ENCODE peak calls at places on chromosome 9, in six cellular contexts. K, W, A, Z, Y and P are unnamed samples.

GRCh38 chr9:114273461-114273881 is 49.4 kb upstream of the ORM1 start:
- DNase-seq in A (no peak), K (no peak), Z (no peak), Y (no peak), W (no peak), P (no peak)

GRCh38 chr9:121561385-121562222 is 62.0 kb upstream of the GGTA1 start:
- DNase-seq in Y (no peak), A (no peak), K (no peak), Z (no peak), W (no peak), P (no peak)

GRCh38 chr9:137300607-137301085 is 1.4 kb downstream of the NRARP start:
- DNase-seq in K (no peak), A (no peak), Y (no peak), Z (no peak), W (no peak), P (no peak)

GRCh38 chr9:129241725-129242124 is 63.7 kb upstream of the IER5L start:
- DNase-seq in W (no peak), Y (no peak), Z (no peak), K (no peak), A (no peak), P (no peak)

GRCh38 chr9:76835571-76836283 is 70.2 kb downstream of the PRUNE2 start:
- DNase-seq in Y (no peak), Z (no peak), A (no peak), W (no peak), K (no peak), P (peak; percentile 84)

GRCh38 chr9:131418143-131419028 is 24.5 kb downstream of the PRRC2B start:
- DNase-seq in Z (no peak), Y (no peak), A (no peak), W (no peak), K (no peak), P (no peak)

GRCh38 chr9:121545148-121545874 is 45.7 kb upstream of the GGTA1 start:
- DNase-seq in A (no peak), W (no peak), Y (no peak), K (no peak), Z (no peak), P (no peak)

GRCh38 chr9:36765468-36766341 is 193.0 kb downstream of the MELK start:
- DNase-seq in Z (peak; percentile 93), Y (peak; percentile 96), A (no peak), K (peak; percentile 82), W (no peak), P (no peak)

GRCh38 chr9:136899196-136899595 is 12.9 kb downstream of the TRAF2 start:
- DNase-seq in Y (no peak), Z (no peak), W (no peak), K (no peak), A (no peak), P (no peak)

GRCh38 chr9:105295151-105295550 is 50.7 kb downstream of the SLC44A1 start:
- DNase-seq in W (no peak), Y (no peak), Z (no peak), A (no peak), K (no peak), P (no peak)

GRCh38 chr9:131839281-131840084 is 99.6 kb upstream of the RAPGEF1 start:
- DNase-seq in Z (no peak), Y (no peak), K (no peak), W (peak; percentile 32), A (peak; percentile 39), P (no peak)

GRCh38 chr9:109301012-109301411 is 19.8 kb downstream of the EPB41L4B start:
- DNase-seq in W (no peak), Y (no peak), K (no peak), Z (no peak), A (no peak), P (no peak)

GRCh38 chr9:98231770-98232478 is 23.5 kb downstream of the TBC1D2 start:
- DNase-seq in Y (no peak), W (no peak), A (no peak), Z (no peak), K (no peak), P (peak; percentile 69)

GRCh38 chr9:136586391-136586790 is 40.5 kb upstream of the NOTCH1 start:
- DNase-seq in Y (no peak), K (no peak), W (no peak), Z (no peak), A (no peak), P (no peak)

GRCh38 chr9:99244300-99245260 is 22.5 kb downstream of the SEC61B start:
- DNase-seq in Y (no peak), Z (no peak), K (no peak), W (no peak), A (no peak), P (no peak)

GRCh38 chr9:91100878-91101450 is 260.8 kb downstream of the AUH start:
- DNase-seq in Z (no peak), K (no peak), W (no peak), A (no peak), Y (no peak), P (no peak)

GRCh38 chr9:133603165-133603927 is 5.8 kb downstream of the FAM163B start:
- DNase-seq in Z (no peak), W (no peak), K (no peak), Y (no peak), A (no peak), P (no peak)

GRCh38 chr9:128847803-128848202 is 18.2 kb upstream of the SPOUT1 start:
- DNase-seq in Z (no peak), K (no peak), W (no peak), Y (no peak), A (no peak), P (no peak)

GRCh38 chr9:87350915-87351314 is 146.8 kb upstream of the DAPK1 start:
- DNase-seq in Y (no peak), Z (no peak), A (no peak), W (no peak), K (no peak), P (no peak)

GRCh38 chr9:130846487-130847305 is 11.6 kb downstream of the ABL1 start:
- DNase-seq in A (peak; percentile 74), W (no peak), Z (no peak), K (no peak), Y (no peak), P (no peak)

GRCh38 chr9:135341612-135342169 is 137.9 kb upstream of the PPP1R26 start:
- DNase-seq in W (no peak), Z (no peak), Y (no peak), A (no peak), K (no peak), P (no peak)

GRCh38 chr9:104876587-104876986 is 51.4 kb downstream of the ABCA1 start:
- DNase-seq in W (no peak), Z (no peak), A (no peak), Y (no peak), K (no peak), P (no peak)

GRCh38 chr9:70013598-70014196 is 30.0 kb upstream of the MAMDC2 start:
- DNase-seq in A (no peak), K (no peak), Y (peak; percentile 17), W (no peak), Z (no peak), P (no peak)

GRCh38 chr9:91643474-91644102 is 220.0 kb upstream of the NFIL3 start:
- DNase-seq in A (no peak), Z (no peak), W (no peak), K (no peak), Y (no peak), P (no peak)

GRCh38 chr9:130480673-130481072 is 35.9 kb downstream of the ASS1 start:
- DNase-seq in A (no peak), Z (no peak), Y (no peak), W (no peak), K (no peak), P (no peak)

GRCh38 chr9:9791621-9792020 is 821.2 kb downstream of the PTPRD start:
- DNase-seq in K (no peak), W (no peak), Y (no peak), A (no peak), Z (no peak), P (no peak)

GRCh38 chr9:18343799-18344198 is 130.2 kb upstream of the ADAMTSL1 start:
- DNase-seq in K (no peak), W (no peak), A (no peak), Y (no peak), Z (no peak), P (no peak)

GRCh38 chr9:133976888-133977287 is 15.2 kb downstream of the VAV2 start:
- DNase-seq in W (no peak), K (no peak), A (no peak), Z (no peak), Y (no peak), P (no peak)

GRCh38 chr9:36056896-36057295 is 20.2 kb downstream of the RECK start:
- DNase-seq in K (no peak), Z (no peak), Y (no peak), A (no peak), W (no peak), P (no peak)

GRCh38 chr9:128034821-128035764 is 32.0 kb downstream of the NAIF1 start:
- DNase-seq in Z (peak; percentile 77), Y (peak; percentile 84), K (no peak), A (peak; percentile 62), W (peak; percentile 89), P (no peak)